ENCODE peak calls at places on chromosomes 13 and 19, in five cellular contexts. S is OCI-LY7, M is GM23248, T is hepatocyte, R is SK-N-SH. Q is an unnamed sample.

GRCh38 chr13:74465279-74465678 is 331.1 kb upstream of the KLF12 start:
- DNase-seq in T (no peak), M (no peak), S (no peak), R (no peak), Q (peak)

GRCh38 chr13:113813749-113814434 is 50.0 kb downstream of the GAS6 start:
- DNase-seq in S (no peak), R (no peak), M (no peak), T (no peak), Q (no peak)

GRCh38 chr19:5321851-5322681 is 18.5 kb downstream of the PTPRS start:
- DNase-seq in T (no peak), M (no peak), R (peak), S (peak), Q (peak)

GRCh38 chr19:7318176-7318575 is 24.0 kb upstream of the INSR start:
- DNase-seq in R (no peak), S (no peak), T (no peak), M (no peak), Q (no peak)

GRCh38 chr19:53849237-53849676 is 18.4 kb upstream of the MYADM start:
- DNase-seq in R (no peak), S (no peak), M (peak), T (no peak), Q (no peak)

GRCh38 chr19:11014403-11014911 is 53.6 kb downstream of the SMARCA4 start:
- DNase-seq in S (no peak), M (no peak), T (no peak), R (peak), Q (peak)

GRCh38 chr19:6095760-6096159 is 14.5 kb downstream of the RFX2 start:
- DNase-seq in T (no peak), S (no peak), M (no peak), R (no peak), Q (no peak)

GRCh38 chr13:110912651-110913051 is 2.2 kb downstream of the ANKRD10 start:
- DNase-seq in M (peak), T (peak), R (no peak), S (no peak), Q (no peak)

DNA sequence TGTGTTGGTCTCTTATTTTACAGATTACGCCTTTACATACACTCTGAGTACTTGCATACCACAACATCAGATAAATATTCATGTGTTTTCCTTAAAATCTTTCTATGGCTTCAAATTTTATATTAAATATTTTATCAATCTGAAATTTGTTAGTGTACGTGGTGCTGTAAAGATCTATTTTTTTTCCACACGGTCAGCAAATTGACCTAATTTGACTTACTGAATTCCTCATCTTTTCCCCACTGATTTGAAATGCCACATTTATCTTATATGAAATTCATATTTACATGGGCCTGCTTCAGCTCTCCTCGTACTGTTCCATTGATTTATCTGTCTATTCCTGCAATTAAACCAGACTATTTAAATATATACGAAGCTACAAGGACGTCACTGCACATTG is 433.8 kb upstream of the ZNF507 start:
- DNase-seq in T (no peak), S (no peak), R (no peak), M (no peak), Q (no peak)
- H3K4me2 ChIP-seq in T (no peak), S (no peak), R (no peak), M (no peak), Q (no peak)

GRCh38 chr13:42409061-42409460 is 137.1 kb downstream of the AKAP11 start:
- DNase-seq in T (no peak), M (no peak), R (no peak), S (no peak), Q (peak)

GRCh38 chr13:42400188-42400833 is 128.4 kb downstream of the AKAP11 start:
- DNase-seq in R (no peak), T (no peak), M (no peak), S (no peak), Q (no peak)

GRCh38 chr13:42401376-42401775 is 129.4 kb downstream of the AKAP11 start:
- DNase-seq in T (no peak), M (no peak), R (no peak), S (no peak), Q (no peak)

DNA sequence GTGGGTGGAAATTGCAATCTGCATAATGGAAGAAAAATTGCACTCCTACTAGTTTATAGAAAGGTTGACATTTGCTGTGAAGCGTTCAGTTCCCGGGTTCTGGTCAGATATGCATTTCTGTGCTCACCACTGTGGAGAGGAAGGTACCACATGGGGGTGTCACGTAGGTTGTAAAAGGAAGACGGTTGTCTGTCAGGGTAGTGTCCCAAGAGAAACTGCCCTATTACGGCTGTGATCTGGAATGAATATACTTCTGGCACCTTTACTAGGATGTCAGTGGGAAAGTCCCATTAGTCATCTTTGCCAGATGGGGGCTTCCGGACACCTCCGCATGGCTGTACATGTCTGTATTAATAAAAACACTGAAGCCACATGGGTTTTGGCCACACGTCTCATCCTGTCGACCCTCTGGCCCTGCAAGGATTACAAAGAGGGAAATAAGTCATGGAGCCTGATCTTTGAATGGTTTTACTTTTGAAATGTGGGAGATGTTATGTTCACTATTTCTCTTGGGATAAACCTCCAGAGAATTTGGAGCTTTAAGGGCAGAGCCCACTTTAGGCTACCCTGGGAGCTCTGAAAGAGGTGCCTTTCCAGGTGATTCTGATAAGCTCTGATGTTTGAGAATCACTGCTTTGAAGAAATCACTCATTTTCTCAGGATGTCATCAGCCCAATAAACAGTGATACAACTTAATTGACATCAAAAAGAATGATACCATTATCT is 133.9 kb downstream of the AKAP11 start:
- DNase-seq in T (no peak), M (peak), R (no peak), S (no peak), Q (no peak)
- H3K4me2 ChIP-seq in T (no peak), M (no peak), R (no peak), S (no peak), Q (no peak)

GRCh38 chr13:51585234-51585672 is 991 bp downstream of the WDFY2 start:
- DNase-seq in M (peak), R (no peak), S (peak), T (no peak), Q (no peak)
- H3K4me2 ChIP-seq in M (peak), R (peak), S (peak), T (peak), Q (peak)

DNA sequence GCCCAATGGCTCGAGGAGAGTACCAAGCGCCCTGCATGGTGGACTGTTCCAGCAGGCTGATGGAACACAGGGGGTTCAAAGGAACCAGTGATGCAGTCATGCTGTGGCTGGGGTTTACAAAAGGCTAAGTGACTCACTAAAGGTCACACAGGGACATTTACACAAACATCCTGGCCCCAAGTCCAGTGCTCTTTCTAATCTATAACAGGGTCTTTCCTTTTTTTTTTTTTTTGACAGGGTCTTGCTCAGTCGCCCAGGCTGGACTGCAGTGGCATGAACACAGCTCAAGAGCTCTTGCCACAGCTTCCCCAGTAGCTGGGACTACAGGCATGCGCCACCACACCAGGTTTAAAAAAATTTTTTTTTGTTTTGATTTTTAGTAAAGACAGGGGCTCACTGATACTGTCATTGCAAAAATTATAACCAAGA is 2.8 kb upstream of the SLC25A15 start:
- DNase-seq in M (peak), S (no peak), T (no peak), R (no peak), Q (no peak)
- H3K4me2 ChIP-seq in M (no peak), S (no peak), T (no peak), R (no peak), Q (no peak)